ENCODE peak calls at places on chromosomes 3 and 15, in seven cellular contexts. L is neuronal stem cell, W is H9, B is mesenchymal stem cell, U is trophoblast cell, N is mesendoderm, G is H1. P is an unnamed sample.

GRCh38 chr3:56835626-56836025 is 33.9 kb upstream of the ARHGEF3 start:
- DNase-seq in N (no peak), G (no peak), W (no peak), B (peak), U (no peak), L (no peak), P (peak)

GRCh38 chr3:70738310-70738681 is 425.9 kb upstream of the MDFIC2 start:
- DNase-seq in B (no peak), W (no peak), U (no peak), G (no peak), L (no peak), N (no peak), P (no peak)

GRCh38 chr3:100352296-100353178 is 18.0 kb downstream of the NIT2 start:
- DNase-seq in U (peak), N (no peak), G (no peak), B (no peak), L (no peak), W (no peak), P (peak)

GRCh38 chr3:170162630-170163029 is 18.9 kb downstream of the PHC3 start:
- DNase-seq in W (no peak), G (no peak), B (no peak), U (no peak), L (no peak), N (no peak), P (peak)

GRCh38 chr15:63524316-63525015 is 20.1 kb downstream of the USP3 start:
- DNase-seq in N (no peak), U (no peak), G (no peak), B (no peak), L (no peak), W (no peak), P (no peak)

GRCh38 chr3:197019535-197019934 is 10.1 kb downstream of the MELTF start:
- DNase-seq in B (no peak), L (no peak), U (no peak), W (peak), N (no peak), G (no peak), P (no peak)

GRCh38 chr3:127458698-127459097 is 131.8 kb downstream of the TPRA1 start:
- DNase-seq in N (peak), G (no peak), L (peak), B (peak), W (peak), U (peak), P (no peak)

GRCh38 chr3:130960139-130960779 is 66.4 kb downstream of the ASTE1 start:
- DNase-seq in U (peak), B (no peak), N (peak), L (no peak), G (no peak), W (no peak), P (peak)

GRCh38 chr3:52633786-52634185 is 51.9 kb downstream of the PBRM1 start:
- DNase-seq in B (no peak), G (no peak), N (no peak), U (no peak), L (no peak), W (no peak), P (peak)

GRCh38 chr3:133547432-133548041 is 25.9 kb upstream of the CDV3 start:
- DNase-seq in W (peak), U (peak), G (peak), N (peak), B (peak), L (no peak), P (peak)

GRCh38 chr3:107943860-107944543 is 146.8 kb downstream of the CD47 start:
- DNase-seq in U (no peak), W (no peak), G (no peak), L (no peak), N (no peak), B (no peak), P (peak)

GRCh38 chr3:48018841-48019240 is 2.6 kb upstream of the MAP4 start:
- DNase-seq in U (peak), B (peak), W (no peak), G (no peak), L (no peak), N (peak), P (peak)
- H3K18ac ChIP-seq in U (no peak), B (no peak), W (no peak), G (no peak), L (no peak), N (no peak), P (peak)

GRCh38 chr3:106746286-106746685 is 631.0 kb upstream of the CCDC54 start:
- DNase-seq in W (no peak), L (no peak), N (no peak), B (no peak), U (no peak), G (no peak), P (no peak)

GRCh38 chr3:106745344-106746168 is 631.7 kb upstream of the CCDC54 start:
- DNase-seq in W (no peak), L (no peak), N (peak), G (no peak), U (peak), B (no peak), P (peak)

GRCh38 chr3:106750092-106750491 is 627.1 kb upstream of the CCDC54 start:
- DNase-seq in L (no peak), B (no peak), N (peak), U (no peak), W (no peak), G (no peak), P (no peak)

GRCh38 chr3:106748471-106748870 is 628.8 kb upstream of the CCDC54 start:
- DNase-seq in B (no peak), N (no peak), U (no peak), L (no peak), G (no peak), W (no peak), P (no peak)
- H3K18ac ChIP-seq in B (no peak), N (no peak), U (no peak), L (no peak), G (no peak), W (no peak), P (no peak)

GRCh38 chr3:102332934-102333333 is 101.9 kb upstream of the ZPLD1 start:
- DNase-seq in G (no peak), N (no peak), U (no peak), B (no peak), L (no peak), W (no peak), P (no peak)
- H3K18ac ChIP-seq in G (no peak), N (no peak), U (no peak), B (no peak), L (no peak), W (no peak), P (no peak)

GRCh38 chr3:9514956-9515355 is 38.7 kb downstream of the LHFPL4 start:
- DNase-seq in B (no peak), G (no peak), L (no peak), U (peak), N (no peak), W (no peak), P (peak)
- H3K18ac ChIP-seq in B (no peak), G (no peak), L (no peak), U (no peak), N (no peak), W (no peak), P (no peak)

GRCh38 chr3:95595416-95596075 is 1218.8 kb upstream of the EPHA6 start:
- DNase-seq in U (no peak), N (no peak), B (no peak), G (no peak), W (no peak), L (no peak), P (no peak)
- H3K18ac ChIP-seq in U (no peak), N (no peak), B (no peak), G (no peak), W (no peak), L (no peak), P (no peak)

GRCh38 chr15:92012368-92012629 is 158.8 kb downstream of the SLCO3A1 start:
- DNase-seq in G (no peak), N (no peak), B (no peak), L (no peak), U (no peak), W (no peak), P (peak)
- H3K18ac ChIP-seq in G (no peak), N (no peak), B (no peak), L (no peak), U (no peak), W (no peak), P (no peak)

GRCh38 chr15:91216000-91216399 is 115.9 kb downstream of the SV2B start:
- DNase-seq in L (no peak), B (no peak), W (no peak), G (no peak), U (no peak), N (no peak), P (no peak)
- H3K18ac ChIP-seq in L (no peak), B (no peak), W (no peak), G (no peak), U (no peak), N (no peak), P (no peak)

GRCh38 chr15:82739086-82739485 is 29.4 kb upstream of the AP3B2 start:
- DNase-seq in B (no peak), N (peak), L (no peak), U (peak), G (no peak), W (no peak), P (peak)
- H3K18ac ChIP-seq in B (no peak), N (no peak), L (no peak), U (no peak), G (no peak), W (no peak), P (no peak)

DNA sequence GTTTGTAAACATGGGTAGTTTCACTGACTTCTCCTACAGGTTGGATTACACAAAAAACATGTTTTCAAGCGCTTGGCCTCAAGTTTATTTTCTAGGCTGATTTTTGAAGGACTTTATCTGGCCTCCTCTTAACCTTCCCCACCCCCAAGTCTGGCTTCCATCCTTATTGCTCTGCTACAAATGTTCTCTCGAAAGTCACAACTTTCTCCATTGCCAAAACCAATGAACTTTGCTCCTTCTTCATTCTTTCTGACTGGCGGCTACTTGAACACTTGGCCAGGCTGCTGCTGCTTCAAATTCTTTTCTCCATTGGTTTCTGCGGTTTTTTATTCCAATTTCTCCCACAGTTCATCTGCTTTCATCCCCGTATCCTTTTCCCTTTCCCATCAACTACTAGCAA is 106.6 kb downstream of the TOP2B start:
- DNase-seq in L (no peak), G (no peak), W (no peak), U (no peak), B (no peak), N (no peak), P (peak)
- H3K18ac ChIP-seq in L (no peak), G (no peak), W (no peak), U (no peak), B (no peak), N (no peak), P (no peak)

DNA sequence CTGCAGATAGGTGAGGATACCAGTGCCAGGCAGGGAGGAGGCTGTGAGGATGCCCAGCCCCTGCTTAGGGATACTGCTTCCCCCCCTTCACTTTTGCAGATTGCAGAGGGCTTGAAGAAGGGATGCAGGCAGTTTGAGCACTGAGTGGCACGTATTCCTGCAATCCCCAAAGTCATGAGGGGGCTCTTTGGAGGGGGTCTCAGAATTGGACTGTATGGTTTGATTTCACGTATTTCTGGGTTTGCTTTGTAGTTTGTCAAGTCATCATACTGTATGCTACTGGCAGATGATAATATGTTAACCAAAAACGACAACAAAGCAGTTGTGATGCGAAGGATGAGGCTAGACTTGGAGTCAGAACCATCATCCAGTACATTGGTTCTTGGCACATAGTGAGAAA is 28.1 kb downstream of the CHST14 start:
- DNase-seq in N (no peak), B (no peak), U (no peak), G (no peak), L (no peak), W (no peak), P (no peak)
- H3K18ac ChIP-seq in N (no peak), B (no peak), U (no peak), G (no peak), L (no peak), W (no peak), P (no peak)

P was measured in IMR-90.